ENCODE peak calls at places on chromosomes 12 and 14, in four cellular contexts. One of them, this sample, is unnamed.

GRCh38 chr12:104177663-104178501 is 37.7 kb upstream of the TXNRD1 start:
- DNase-seq in progenitor cell of endocrine pancreas: no peak
- DNase-seq in body of pancreas: peak
- DNase-seq in NCI-H1436: no peak
- DNase-seq in this sample: peak

GRCh38 chr12:19855876-19856275 is 416.6 kb downstream of the AEBP2 start:
- DNase-seq in progenitor cell of endocrine pancreas: no peak
- DNase-seq in body of pancreas: no peak
- DNase-seq in NCI-H1436: no peak
- DNase-seq in this sample: no peak

GRCh38 chr14:95686935-95687334 is 709 bp downstream of the TCL1B start:
- DNase-seq in progenitor cell of endocrine pancreas: no peak
- DNase-seq in body of pancreas: no peak
- DNase-seq in NCI-H1436: peak
- DNase-seq in this sample: no peak

GRCh38 chr12:118402251-118402650 is 25.9 kb downstream of the SUDS3 start:
- DNase-seq in progenitor cell of endocrine pancreas: no peak
- DNase-seq in body of pancreas: no peak
- DNase-seq in NCI-H1436: no peak
- DNase-seq in this sample: no peak

GRCh38 chr14:96902004-96902403 is 104.8 kb downstream of the VRK1 start:
- DNase-seq in progenitor cell of endocrine pancreas: no peak
- DNase-seq in body of pancreas: no peak
- DNase-seq in NCI-H1436: no peak
- DNase-seq in this sample: no peak

GRCh38 chr12:111447571-111448265 is 42.0 kb downstream of the SH2B3 start:
- DNase-seq in progenitor cell of endocrine pancreas: no peak
- DNase-seq in body of pancreas: peak
- DNase-seq in NCI-H1436: no peak
- DNase-seq in this sample: no peak

GRCh38 chr14:67240168-67240932 is 885 bp upstream of the PALS1 start:
- DNase-seq in progenitor cell of endocrine pancreas: no peak
- DNase-seq in body of pancreas: peak
- DNase-seq in NCI-H1436: peak
- DNase-seq in this sample: no peak

GRCh38 chr12:105888696-105889095 is 250.1 kb downstream of the NUAK1 start:
- DNase-seq in progenitor cell of endocrine pancreas: no peak
- DNase-seq in body of pancreas: no peak
- DNase-seq in NCI-H1436: no peak
- DNase-seq in this sample: no peak

GRCh38 chr12:124774462-124775167 is 89.0 kb downstream of the SCARB1 start:
- DNase-seq in progenitor cell of endocrine pancreas: no peak
- DNase-seq in body of pancreas: no peak
- DNase-seq in NCI-H1436: no peak
- DNase-seq in this sample: peak

GRCh38 chr14:54435500-54435981 is 5.6 kb downstream of the CNIH1 start:
- DNase-seq in progenitor cell of endocrine pancreas: no peak
- DNase-seq in body of pancreas: no peak
- DNase-seq in NCI-H1436: no peak
- DNase-seq in this sample: no peak

GRCh38 chr12:121466800-121467637 is 67.1 kb downstream of the RNF34 start:
- DNase-seq in progenitor cell of endocrine pancreas: peak
- DNase-seq in body of pancreas: peak
- DNase-seq in NCI-H1436: peak
- DNase-seq in this sample: peak

GRCh38 chr12:124296916-124297351 is 2.0 kb downstream of the RFLNA start:
- DNase-seq in progenitor cell of endocrine pancreas: no peak
- DNase-seq in body of pancreas: no peak
- DNase-seq in NCI-H1436: no peak
- DNase-seq in this sample: no peak

GRCh38 chr12:124033859-124034258 is 60.8 kb downstream of the ZNF664 start:
- DNase-seq in progenitor cell of endocrine pancreas: no peak
- DNase-seq in body of pancreas: no peak
- DNase-seq in NCI-H1436: no peak
- DNase-seq in this sample: no peak

GRCh38 chr12:124694846-124695497 is 127.6 kb upstream of the NCOR2 start:
- DNase-seq in progenitor cell of endocrine pancreas: no peak
- DNase-seq in body of pancreas: no peak
- DNase-seq in NCI-H1436: no peak
- DNase-seq in this sample: no peak

GRCh38 chr14:81529391-81529790 is 4.3 kb downstream of the SEL1L start:
- DNase-seq in progenitor cell of endocrine pancreas: no peak
- DNase-seq in body of pancreas: no peak
- DNase-seq in NCI-H1436: peak
- DNase-seq in this sample: no peak

GRCh38 chr12:29743072-29743471 is 40.7 kb downstream of the TMTC1 start:
- DNase-seq in progenitor cell of endocrine pancreas: no peak
- DNase-seq in body of pancreas: no peak
- DNase-seq in NCI-H1436: no peak
- DNase-seq in this sample: no peak

GRCh38 chr14:65926504-65926903 is 514.0 kb downstream of the FUT8 start:
- DNase-seq in progenitor cell of endocrine pancreas: no peak
- DNase-seq in body of pancreas: no peak
- DNase-seq in NCI-H1436: peak
- DNase-seq in this sample: no peak

GRCh38 chr14:21053184-21054122 is 4.2 kb upstream of the RNASE8 start:
- DNase-seq in progenitor cell of endocrine pancreas: no peak
- DNase-seq in body of pancreas: no peak
- DNase-seq in NCI-H1436: no peak
- DNase-seq in this sample: no peak

GRCh38 chr12:67382206-67382871 is 113.2 kb downstream of the CAND1 start:
- DNase-seq in progenitor cell of endocrine pancreas: no peak
- DNase-seq in body of pancreas: no peak
- DNase-seq in NCI-H1436: no peak
- DNase-seq in this sample: no peak

GRCh38 chr12:108832730-108833354 is 24.5 kb downstream of the SSH1 start:
- DNase-seq in progenitor cell of endocrine pancreas: no peak
- DNase-seq in body of pancreas: no peak
- DNase-seq in NCI-H1436: no peak
- DNase-seq in this sample: no peak

GRCh38 chr12:71447691-71448660 is 8.4 kb downstream of the LGR5 start:
- DNase-seq in progenitor cell of endocrine pancreas: no peak
- DNase-seq in body of pancreas: no peak
- DNase-seq in NCI-H1436: no peak
- DNase-seq in this sample: no peak

GRCh38 chr12:48077111-48077510 is 28.8 kb downstream of the SENP1 start:
- DNase-seq in progenitor cell of endocrine pancreas: no peak
- DNase-seq in body of pancreas: no peak
- DNase-seq in NCI-H1436: no peak
- DNase-seq in this sample: no peak

GRCh38 chr12:58415716-58416115 is 474.3 kb downstream of the ATP23 start:
- DNase-seq in progenitor cell of endocrine pancreas: no peak
- DNase-seq in body of pancreas: no peak
- DNase-seq in NCI-H1436: no peak
- DNase-seq in this sample: no peak

GRCh38 chr12:100381379-100381778 is 24.5 kb downstream of the SLC17A8 start:
- DNase-seq in progenitor cell of endocrine pancreas: no peak
- DNase-seq in body of pancreas: no peak
- DNase-seq in NCI-H1436: no peak
- DNase-seq in this sample: no peak

GRCh38 chr12:23084236-23084995 is 459.4 kb downstream of the ETNK1 start:
- DNase-seq in progenitor cell of endocrine pancreas: no peak
- DNase-seq in body of pancreas: no peak
- DNase-seq in NCI-H1436: no peak
- DNase-seq in this sample: no peak

GRCh38 chr12:87383705-87384104 is 645.5 kb downstream of the C12orf50 start:
- DNase-seq in progenitor cell of endocrine pancreas: no peak
- DNase-seq in body of pancreas: no peak
- DNase-seq in NCI-H1436: no peak
- DNase-seq in this sample: no peak

GRCh38 chr12:632102-632696 is 31.0 kb downstream of the NINJ2 start:
- DNase-seq in progenitor cell of endocrine pancreas: peak
- DNase-seq in body of pancreas: no peak
- DNase-seq in NCI-H1436: no peak
- DNase-seq in this sample: no peak

GRCh38 chr14:89007906-89008305 is 183.5 kb downstream of the TTC8 start:
- DNase-seq in progenitor cell of endocrine pancreas: no peak
- DNase-seq in body of pancreas: no peak
- DNase-seq in NCI-H1436: no peak
- DNase-seq in this sample: no peak

GRCh38 chr14:36665887-36666415 is 4.3 kb downstream of the PAX9 start:
- DNase-seq in progenitor cell of endocrine pancreas: no peak
- DNase-seq in body of pancreas: no peak
- DNase-seq in NCI-H1436: no peak
- DNase-seq in this sample: no peak

GRCh38 chr12:102549691-102550090 is 69.3 kb upstream of the IGF1 start:
- DNase-seq in progenitor cell of endocrine pancreas: no peak
- DNase-seq in body of pancreas: no peak
- DNase-seq in NCI-H1436: no peak
- DNase-seq in this sample: no peak

GRCh38 chr14:20116748-20117147 is 6.2 kb downstream of the OR4K17 start:
- DNase-seq in progenitor cell of endocrine pancreas: no peak
- DNase-seq in body of pancreas: no peak
- DNase-seq in NCI-H1436: no peak
- DNase-seq in this sample: no peak

GRCh38 chr14:36884049-36884448 is 222.4 kb downstream of the PAX9 start:
- DNase-seq in progenitor cell of endocrine pancreas: no peak
- DNase-seq in body of pancreas: no peak
- DNase-seq in NCI-H1436: no peak
- DNase-seq in this sample: no peak

This sample was measured in NK-92 treated with Interleukin-12 subunit alpha and Interleukin-12 subunit beta, amount 100 ng/mL, for 24 hours.